ENCODE peak calls at places on chromosome 2, in ten cellular contexts. J, A, F, K, V, Q, Y, N, P and O are unnamed samples.

GRCh38 chr2:71108091-71108490 is 21.9 kb downstream of the MCEE start:
- DNase-seq in F (no peak), Y (no peak), K (no peak), V (no peak), Q (no peak), A (no peak), P (no peak), N (no peak), J (no peak), O (no peak)

GRCh38 chr2:222969491-222969890 is 82.5 kb upstream of the KCNE4 start:
- DNase-seq in V (no peak), Y (no peak), N (no peak), A (no peak), Q (no peak), F (no peak), K (no peak), J (no peak), P (no peak), O (peak; percentile 50)

GRCh38 chr2:233892793-233893192 is 24.4 kb upstream of the TRPM8 start:
- DNase-seq in Y (no peak), K (no peak), P (no peak), N (no peak), V (no peak), F (no peak), Q (no peak), A (no peak), J (no peak), O (no peak)

GRCh38 chr2:199336546-199336945 is 121.2 kb downstream of the SATB2 start:
- DNase-seq in P (no peak), Q (no peak), A (no peak), F (no peak), N (no peak), Y (no peak), V (no peak), K (no peak), J (no peak), O (no peak)

GRCh38 chr2:32227492-32227891 is 37.2 kb downstream of the NLRC4 start:
- DNase-seq in Y (no peak), Q (no peak), N (no peak), P (no peak), J (no peak), F (no peak), K (no peak), A (no peak), V (no peak), O (no peak)

GRCh38 chr2:71496156-71496770 is 42.9 kb downstream of the DYSF start:
- DNase-seq in P (no peak), N (no peak), J (no peak), F (no peak), Q (no peak), A (peak; percentile 27), Y (no peak), K (peak; percentile 61), V (no peak), O (no peak)

GRCh38 chr2:123811846-123812245 is 213.2 kb upstream of the CNTNAP5 start:
- DNase-seq in J (no peak), K (no peak), Y (no peak), P (no peak), F (no peak), Q (no peak), A (no peak), N (no peak), V (no peak), O (no peak)

GRCh38 chr2:161386228-161386627 is 29.9 kb upstream of the TBR1 start:
- DNase-seq in Y (no peak), P (no peak), K (no peak), J (no peak), F (no peak), Q (no peak), V (no peak), N (no peak), A (no peak), O (no peak)

GRCh38 chr2:158753561-158754302 is 41.4 kb upstream of the DAPL1 start:
- DNase-seq in J (peak; percentile 63), V (peak; percentile 23), Y (no peak), Q (no peak), N (peak; percentile 37), K (peak; percentile 82), F (peak; percentile 31), P (peak; percentile 45), A (no peak), O (peak; percentile 43)

GRCh38 chr2:102761763-102762162 is at the start of gene TMEM182:
- DNase-seq in J (no peak), Y (no peak), F (no peak), N (no peak), K (no peak), V (peak; percentile 70), P (no peak), Q (no peak), A (no peak), O (no peak)

GRCh38 chr2:174210861-174211260 is 37.5 kb downstream of the OLA1 start:
- DNase-seq in J (no peak), F (no peak), V (no peak), A (no peak), Q (no peak), P (no peak), K (peak; percentile 70), N (no peak), Y (no peak), O (no peak)

DNA sequence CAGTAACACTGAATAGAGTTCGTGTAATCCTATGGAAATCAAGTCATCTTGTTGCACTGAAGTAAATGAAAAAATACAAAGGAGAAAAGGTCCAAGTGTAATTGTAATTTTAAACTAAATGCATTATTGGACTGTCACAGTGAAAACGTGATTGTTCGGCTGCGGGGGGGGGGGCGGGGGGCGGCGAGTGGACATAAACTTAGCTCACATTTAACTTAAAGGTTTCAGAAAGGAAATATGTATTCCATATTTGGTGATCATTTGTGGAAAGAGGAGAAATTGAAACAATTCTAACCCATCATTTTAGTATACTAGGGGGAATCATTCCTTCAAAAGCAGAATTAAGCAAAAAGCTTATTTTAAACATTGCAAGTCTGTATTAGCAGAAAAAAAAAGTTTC is 144.6 kb downstream of the MEIS1 start:
- DNase-seq in Y (no peak), N (no peak), F (no peak), Q (no peak), P (no peak), K (no peak), A (no peak), V (no peak), J (no peak), O (no peak)
- H3K27me3 ChIP-seq in Y (peaks cover 62% of the 10 kb centered on the region), N (peaks cover 25% of the 10 kb centered on the region), F (peaks cover 26% of the 10 kb centered on the region), Q (peaks cover 8% of the 10 kb centered on the region), P (no peaks in the 10 kb centered on the region), K (peaks cover 34% of the 10 kb centered on the region), A (peaks cover 92% of the 10 kb centered on the region), V (peaks cover 92% of the 10 kb centered on the region), J (peaks cover 17% of the 10 kb centered on the region), O (no peaks in the 10 kb centered on the region)

GRCh38 chr2:44935854-44936185 is 5.7 kb upstream of the SIX3 start:
- DNase-seq in F (no peak), A (no peak), J (no peak), N (no peak), Q (no peak), V (no peak), P (no peak), Y (no peak), K (peak; percentile 37), O (no peak)

GRCh38 chr2:44936715-44937687 is 4.5 kb upstream of the SIX3 start:
- DNase-seq in V (no peak), Y (no peak), P (no peak), K (peak; percentile 55), Q (no peak), N (no peak), A (no peak), J (no peak), F (no peak), O (no peak)

GRCh38 chr2:44937688-44938240 is 3.7 kb upstream of the SIX3 start:
- DNase-seq in P (no peak), J (no peak), N (no peak), K (peak; percentile 51), V (no peak), A (peak; percentile 61), Y (no peak), F (no peak), Q (no peak), O (no peak)

GRCh38 chr2:44934962-44935853 is 6.3 kb upstream of the SIX3 start:
- DNase-seq in A (no peak), N (no peak), Y (no peak), J (no peak), F (no peak), P (no peak), Q (no peak), V (no peak), K (peak; percentile 61), O (no peak)

GRCh38 chr2:44936275-44936674 is 5.2 kb upstream of the SIX3 start:
- DNase-seq in Q (no peak), Y (no peak), N (no peak), A (no peak), F (no peak), V (no peak), P (no peak), K (peak; percentile 10), J (no peak), O (no peak)
- H3K4me3 ChIP-seq in Q (no peak overlapping the region), Y (no peak overlapping the region), N (no peak overlapping the region), A (no peak overlapping the region), F (no peak overlapping the region), V (no peak overlapping the region), P (no peak overlapping the region), K (no peak overlapping the region), J (no peak overlapping the region), O (no peak overlapping the region)

DNA sequence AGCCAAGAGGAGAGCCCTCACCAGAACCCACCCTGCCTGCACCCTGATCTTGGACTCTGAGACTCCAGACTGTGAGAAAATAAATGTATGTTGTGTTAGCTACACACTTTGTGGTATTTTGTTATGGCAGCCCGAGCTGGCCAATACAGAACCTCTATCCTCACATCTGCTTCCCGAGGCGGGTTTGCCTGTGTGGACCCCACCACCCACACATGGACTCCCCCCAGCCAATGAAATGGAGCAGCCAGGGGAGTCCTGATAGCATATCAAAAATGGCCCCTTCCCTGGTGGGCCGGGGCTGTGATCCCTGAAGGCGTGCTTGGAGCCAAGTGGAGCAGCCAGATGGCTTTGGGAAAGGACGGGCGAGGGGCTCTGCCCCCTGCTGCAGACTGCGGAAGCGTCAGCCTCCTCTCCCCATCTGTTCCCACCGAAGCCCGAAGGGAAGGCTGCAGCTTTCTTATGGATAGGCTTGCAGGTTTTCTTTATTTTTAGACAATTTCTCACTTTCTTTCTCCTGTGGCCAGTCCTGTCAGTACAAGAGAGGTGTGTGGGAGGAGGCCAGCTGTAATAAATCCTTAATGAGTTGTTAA is 34.4 kb downstream of the TEX51 start:
- DNase-seq in Q (no peak), K (peak; percentile 18), N (no peak), A (no peak), V (no peak), P (no peak), Y (no peak), J (no peak), F (no peak), O (no peak)
- H3K27me3 ChIP-seq in Q (no peaks in the 10 kb centered on the region), K (no peaks in the 10 kb centered on the region), N (no peaks in the 10 kb centered on the region), A (peaks cover 6% of the 10 kb centered on the region), V (peaks cover 64% of the 10 kb centered on the region), P (no peaks in the 10 kb centered on the region), Y (peaks cover 4% of the 10 kb centered on the region), J (no peaks in the 10 kb centered on the region), F (no peaks in the 10 kb centered on the region), O (no peaks in the 10 kb centered on the region)

DNA sequence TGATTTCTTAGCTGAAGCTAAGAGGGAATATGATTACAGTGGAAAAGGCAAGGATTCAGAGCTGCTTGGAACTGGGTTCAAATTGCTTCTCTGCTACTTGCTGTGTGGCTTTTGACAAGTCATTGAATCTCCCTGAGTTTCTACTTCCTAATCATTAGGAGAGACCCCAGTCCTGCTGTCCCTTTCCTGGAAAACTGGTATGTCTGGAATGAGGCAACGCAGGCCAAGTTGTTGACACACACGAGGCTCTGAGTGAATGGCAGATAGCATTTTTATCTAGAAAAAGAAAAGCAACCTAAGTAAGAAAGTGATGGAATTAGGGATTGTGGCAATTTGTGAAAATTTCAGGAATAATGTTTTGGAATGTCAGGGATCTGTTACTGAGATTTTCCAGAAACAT is 123.6 kb downstream of the LPIN1 start:
- DNase-seq in A (no peak), Q (no peak), P (no peak), K (peak; percentile 69), J (no peak), Y (no peak), F (no peak), N (no peak), V (no peak), O (no peak)
- H3K4me3 ChIP-seq in A (no peak overlapping the region), Q (no peak overlapping the region), P (no peak overlapping the region), K (no peak overlapping the region), J (no peak overlapping the region), Y (no peak overlapping the region), F (no peak overlapping the region), N (no peak overlapping the region), V (no peak overlapping the region), O (no peak overlapping the region)